ENCODE peak calls at places on chromosomes 13 and 19, in eight cellular contexts. W, T, A, Y, N, G, P and U are unnamed samples.

GRCh38 chr19:27738569-27739193 is 1474.3 kb downstream of the UQCRFS1 start:
- DNase-seq in G (no peak), N (no peak), Y (no peak), A (no peak), W (no peak), P (no peak), T (no peak), U (peak)

GRCh38 chr19:4967738-4968461 is 1.0 kb upstream of the KDM4B start:
- DNase-seq in G (no peak), W (no peak), A (no peak), P (no peak), Y (peak), N (no peak), T (no peak), U (no peak)

GRCh38 chr13:99208185-99208584 is 7.5 kb downstream of the UBAC2 start:
- DNase-seq in T (no peak), W (no peak), Y (no peak), N (no peak), G (no peak), P (no peak), A (no peak), U (no peak)

GRCh38 chr13:29707876-29708543 is 112.5 kb upstream of the SLC7A1 start:
- DNase-seq in G (no peak), N (no peak), W (no peak), Y (peak), T (peak), A (no peak), P (peak), U (no peak)

GRCh38 chr13:106155411-106155810 is 380.1 kb downstream of the EFNB2 start:
- DNase-seq in A (no peak), N (no peak), Y (peak), P (no peak), G (no peak), W (no peak), T (no peak), U (no peak)

GRCh38 chr13:40813662-40814454 is 24.4 kb downstream of the SLC25A15 start:
- DNase-seq in G (no peak), T (no peak), W (no peak), Y (peak), P (no peak), N (no peak), A (no peak), U (no peak)

GRCh38 chr19:49766938-49767315 is at the start of gene AP2A1:
- DNase-seq in W (no peak), G (no peak), Y (no peak), N (no peak), P (no peak), T (no peak), A (no peak), U (no peak)

GRCh38 chr13:73467103-73467502 is 408.3 kb downstream of the KLF5 start:
- DNase-seq in G (no peak), P (no peak), A (no peak), Y (no peak), N (no peak), W (no peak), T (no peak), U (no peak)

GRCh38 chr13:48535791-48536190 is 2.9 kb upstream of the RCBTB2 start:
- DNase-seq in N (no peak), P (no peak), G (no peak), Y (no peak), W (no peak), A (no peak), T (no peak), U (no peak)

GRCh38 chr13:108342369-108343289 is 73.1 kb downstream of the TNFSF13B start:
- DNase-seq in N (no peak), A (no peak), G (no peak), T (peak), Y (peak), P (no peak), W (no peak), U (no peak)

GRCh38 chr13:23473236-23473635 is 39.7 kb upstream of the SACS start:
- DNase-seq in N (no peak), W (no peak), A (no peak), Y (no peak), T (no peak), G (no peak), P (no peak), U (no peak)

GRCh38 chr13:42041684-42042035 is 6.8 kb upstream of the DGKH start:
- DNase-seq in W (peak), A (peak), T (peak), P (no peak), Y (peak), N (peak), G (peak), U (peak)

GRCh38 chr13:48068036-48068435 is 26.9 kb downstream of the MED4 start:
- DNase-seq in W (no peak), Y (no peak), T (no peak), A (no peak), P (no peak), N (no peak), G (no peak), U (no peak)

GRCh38 chr13:98187862-98188261 is 10.8 kb upstream of the RNF113B start:
- DNase-seq in P (no peak), Y (no peak), N (no peak), W (no peak), G (no peak), T (no peak), A (peak), U (no peak)

GRCh38 chr13:103287659-103288058 is 221.4 kb upstream of the SLC10A2 start:
- DNase-seq in A (no peak), N (no peak), Y (no peak), P (no peak), W (no peak), G (no peak), T (no peak), U (no peak)

GRCh38 chr19:49921871-49922755 is 6.9 kb upstream of the ATF5 start:
- DNase-seq in N (no peak), Y (peak), P (no peak), T (no peak), G (no peak), A (no peak), W (no peak), U (no peak)

GRCh38 chr19:30207357-30207756 is 164.8 kb upstream of the ZNF536 start:
- DNase-seq in G (no peak), T (no peak), N (no peak), W (no peak), Y (no peak), P (no peak), A (no peak), U (no peak)

GRCh38 chr13:97460004-97460756 is 26.2 kb downstream of the RAP2A start:
- DNase-seq in A (no peak), T (no peak), W (no peak), N (no peak), P (no peak), G (no peak), Y (peak), U (no peak)

GRCh38 chr19:56076413-56076998 is 44.6 kb downstream of the ZNF787 start:
- DNase-seq in T (peak), P (peak), Y (peak), G (peak), W (no peak), N (no peak), A (no peak), U (peak)

DNA sequence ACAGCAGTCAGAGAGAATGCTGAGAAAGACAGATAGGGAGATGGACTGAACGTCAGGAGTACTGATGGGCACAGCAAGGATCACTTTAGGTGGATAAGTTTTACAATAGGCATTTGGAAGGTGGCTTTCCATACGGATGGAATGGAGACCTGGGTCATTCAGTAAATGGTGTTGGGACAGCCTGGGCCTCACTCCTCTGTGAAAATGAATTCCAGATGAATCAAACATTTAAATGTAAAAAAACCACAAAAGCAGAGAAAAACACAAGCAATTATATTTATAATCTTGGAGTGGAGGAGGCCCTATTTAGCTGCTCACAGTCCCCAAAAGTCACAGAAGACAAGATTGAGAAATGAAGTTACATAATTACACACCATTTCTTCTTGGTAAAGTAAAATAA is 4.7 kb downstream of the IL17D start:
- DNase-seq in P (no peak), Y (no peak), A (no peak), N (no peak), G (no peak), W (no peak), T (no peak), U (no peak)
- H3K27ac ChIP-seq in P (no peak), Y (no peak), A (peak), N (no peak), G (no peak), W (no peak), T (no peak), U (no peak)

GRCh38 chr13:21879263-21879914 is 208.5 kb downstream of the FGF9 start:
- DNase-seq in G (no peak), W (no peak), T (no peak), P (no peak), Y (no peak), A (no peak), N (no peak), U (peak)
- H3K27ac ChIP-seq in G (no peak), W (no peak), T (no peak), P (no peak), Y (no peak), A (no peak), N (no peak), U (no peak)

DNA sequence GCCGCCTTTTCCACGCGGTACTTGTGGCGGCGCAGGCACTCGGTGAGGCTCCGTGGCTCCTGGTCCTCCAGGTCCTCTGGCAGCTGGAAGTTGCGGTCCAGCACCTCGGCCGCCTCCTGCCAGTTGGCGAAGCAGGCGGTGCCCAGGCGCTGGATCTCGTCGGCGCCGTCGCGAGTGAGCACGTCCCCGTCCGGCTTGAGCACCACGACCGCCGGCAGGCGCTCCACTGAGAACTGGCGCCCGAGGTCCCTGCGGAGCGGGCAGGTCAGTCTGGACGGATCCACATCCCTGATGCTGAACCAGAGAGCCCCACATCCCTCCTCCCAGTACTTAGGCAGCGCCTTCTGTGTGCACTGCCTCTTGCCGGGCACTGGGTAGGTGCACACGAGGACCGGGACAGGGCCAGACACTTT is 5.0 kb downstream of the NXNL1 start:
- DNase-seq in P (no peak), W (no peak), A (no peak), T (no peak), Y (no peak), G (no peak), N (no peak), U (no peak)
- H3K27ac ChIP-seq in P (no peak), W (no peak), A (no peak), T (no peak), Y (no peak), G (no peak), N (no peak), U (no peak)

GRCh38 chr13:110282316-110282841 is 24.6 kb downstream of the COL4A1 start:
- DNase-seq in G (no peak), Y (no peak), N (no peak), T (no peak), P (no peak), W (no peak), A (no peak), U (no peak)
- H3K27ac ChIP-seq in G (no peak), Y (no peak), N (no peak), T (no peak), P (no peak), W (no peak), A (no peak), U (no peak)

GRCh38 chr19:18685597-18686164 is 2.2 kb downstream of the CRTC1 start:
- DNase-seq in T (no peak), P (no peak), A (no peak), G (no peak), W (no peak), N (no peak), Y (no peak), U (no peak)

GRCh38 chr19:18684642-18684993 is 1.1 kb downstream of the CRTC1 start:
- DNase-seq in W (no peak), G (no peak), N (no peak), A (no peak), T (no peak), P (no peak), Y (no peak), U (no peak)

GRCh38 chr19:18683109-18683954 is at the start of gene CRTC1:
- DNase-seq in G (peak), N (peak), P (peak), W (peak), Y (peak), A (peak), T (peak), U (peak)

GRCh38 chr19:18683955-18684641 is 618 bp downstream of the CRTC1 start:
- DNase-seq in G (peak), Y (no peak), W (no peak), T (no peak), A (no peak), P (no peak), N (no peak), U (no peak)

DNA sequence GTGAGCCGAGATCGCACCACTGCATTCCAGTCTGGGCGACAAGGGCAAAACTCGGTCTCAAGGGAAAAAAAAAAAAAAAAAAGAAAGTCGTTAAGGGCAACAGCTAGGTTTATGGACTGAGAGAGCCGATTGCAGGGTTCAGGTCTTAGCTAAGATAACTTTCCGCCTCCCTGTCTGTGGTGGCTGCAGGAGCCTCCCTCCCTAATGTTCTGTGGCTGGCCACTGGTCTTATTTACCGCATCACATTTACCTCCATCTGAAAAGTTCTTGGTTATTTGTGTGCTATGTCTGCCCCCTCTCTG is 722 bp upstream of the CRTC1 start:
- DNase-seq in A (no peak), G (no peak), N (no peak), P (no peak), Y (no peak), T (no peak), W (no peak), U (no peak)
- H3K27ac ChIP-seq in A (peak), G (no peak), N (no peak), P (no peak), Y (no peak), T (peak), W (peak), U (peak)